ENCODE peak calls at places on chromosomes 3 and 15, in six cellular contexts. R is GM23338, Z is suprapubic skin, K is breast epithelium, P is upper lobe of left lung, S is stomach. U is an unnamed sample.

GRCh38 chr3:61583890-61584289 is 22.5 kb downstream of the PTPRG start:
- DNase-seq in R (no peak), Z (no peak), K (no peak), P (no peak), S (no peak), U (no peak)

GRCh38 chr3:46860381-46861292 is 2.6 kb downstream of the MYL3 start:
- DNase-seq in R (peak; percentile 61), Z (peak; percentile 74), K (no peak), P (peak; percentile 43), S (no peak), U (no peak)

GRCh38 chr15:60507596-60508424 is 28.9 kb upstream of the ICE2 start:
- DNase-seq in R (peak; percentile 79), Z (no peak), K (peak; percentile 39), P (no peak), S (peak; percentile 38), U (no peak)

GRCh38 chr3:30399394-30400181 is 206.8 kb upstream of the TGFBR2 start:
- DNase-seq in R (peak; percentile 21), Z (no peak), K (no peak), P (no peak), S (no peak), U (no peak)

GRCh38 chr3:87398226-87398774 is 121.9 kb upstream of the POU1F1 start:
- DNase-seq in R (no peak), Z (no peak), K (no peak), P (no peak), S (no peak), U (no peak)

GRCh38 chr3:112354642-112355333 is 21.8 kb downstream of the CD200 start:
- DNase-seq in R (peak; percentile 76), Z (no peak), K (no peak), P (no peak), S (no peak), U (no peak)

GRCh38 chr15:75069301-75069925 is 46.0 kb downstream of the PPCDC start:
- DNase-seq in R (no peak), Z (no peak), K (no peak), P (no peak), S (no peak), U (no peak)

GRCh38 chr15:98548172-98548971 is 100.0 kb upstream of the IGF1R start:
- DNase-seq in R (peak; percentile 92), Z (peak; percentile 91), K (peak; percentile 33), P (peak; percentile 93), S (peak; percentile 44), U (peak; percentile 42)

GRCh38 chr3:169152319-169152718 is 511.2 kb downstream of the MECOM start:
- DNase-seq in R (no peak), Z (no peak), K (no peak), P (no peak), S (peak; percentile 35), U (no peak)

GRCh38 chr3:54621181-54621580 is 306.7 kb downstream of the LRTM1 start:
- DNase-seq in R (no peak), Z (no peak), K (no peak), P (no peak), S (no peak), U (no peak)

GRCh38 chr3:27714692-27715453 is 7.2 kb downstream of the EOMES start:
- DNase-seq in R (peak; percentile 80), Z (no peak), K (no peak), P (peak; percentile 88), S (peak; percentile 58), U (no peak)

GRCh38 chr15:89195836-89196235 is 25.5 kb downstream of the RLBP1 start:
- DNase-seq in R (no peak), Z (no peak), K (no peak), P (no peak), S (no peak), U (no peak)

GRCh38 chr15:90227336-90227735 is 6.4 kb downstream of the CIB1 start:
- DNase-seq in R (no peak), Z (no peak), K (no peak), P (no peak), S (no peak), U (no peak)

GRCh38 chr3:107555359-107555758 is 32.6 kb downstream of the BBX start:
- DNase-seq in R (no peak), Z (no peak), K (no peak), P (no peak), S (no peak), U (no peak)

GRCh38 chr3:177776656-177777055 is 579.4 kb upstream of the TBL1XR1 start:
- DNase-seq in R (peak; percentile 8), Z (no peak), K (no peak), P (no peak), S (no peak), U (no peak)

GRCh38 chr3:78846688-78847087 is 921.1 kb downstream of the ROBO1 start:
- DNase-seq in R (no peak), Z (no peak), K (no peak), P (no peak), S (no peak), U (no peak)

GRCh38 chr3:73511555-73511954 is 113.2 kb downstream of the PDZRN3 start:
- DNase-seq in R (peak; percentile 42), Z (no peak), K (no peak), P (no peak), S (no peak), U (no peak)

GRCh38 chr15:71807691-71808091 is 2.7 kb upstream of the NR2E3 start:
- DNase-seq in R (peak; percentile 67), Z (no peak), K (no peak), P (no peak), S (no peak), U (no peak)

GRCh38 chr3:14143826-14144225 is 19.0 kb downstream of the TMEM43 start:
- DNase-seq in R (peak; percentile 21), Z (no peak), K (peak; percentile 84), P (no peak), S (no peak), U (peak; percentile 51)

GRCh38 chr3:49422379-49423248 is at the start of gene AMT:
- DNase-seq in R (peak; percentile 96), Z (no peak), K (no peak), P (peak; percentile 79), S (peak; percentile 57), U (no peak)

GRCh38 chr3:110944782-110945181 is 126.8 kb upstream of the NECTIN3 start:
- DNase-seq in R (no peak), Z (no peak), K (no peak), P (no peak), S (no peak), U (no peak)

GRCh38 chr15:73900129-73900712 is 26.0 kb upstream of the LOXL1 start:
- DNase-seq in R (no peak), Z (peak; percentile 71), K (no peak), P (peak; percentile 37), S (no peak), U (no peak)

GRCh38 chr3:138459619-138460535 is 25.5 kb downstream of the ESYT3 start:
- DNase-seq in R (no peak), Z (peak; percentile 52), K (no peak), P (peak; percentile 66), S (no peak), U (no peak)

GRCh38 chr15:100762913-100763627 is 116.6 kb upstream of the ALDH1A3 start:
- DNase-seq in R (no peak), Z (no peak), K (no peak), P (no peak), S (no peak), U (no peak)

GRCh38 chr3:12966847-12967750 is 106.1 kb downstream of the IQSEC1 start:
- DNase-seq in R (peak; percentile 56), Z (no peak), K (no peak), P (no peak), S (no peak), U (no peak)

GRCh38 chr15:88450125-88450798 is 16.9 kb downstream of the MRPL46 start:
- DNase-seq in R (peak; percentile 91), Z (no peak), K (no peak), P (no peak), S (peak; percentile 51), U (no peak)

GRCh38 chr3:70049761-70050160 is 50.2 kb downstream of the SAMMSON start:
- DNase-seq in R (peak; percentile 23), Z (no peak), K (no peak), P (no peak), S (no peak), U (no peak)

GRCh38 chr3:156643729-156644389 is 30.5 kb upstream of the TIPARP start:
- DNase-seq in R (peak; percentile 15), Z (no peak), K (no peak), P (no peak), S (no peak), U (peak; percentile 97)

GRCh38 chr15:101521563-101521962 is 32.1 kb upstream of the PCSK6 start:
- DNase-seq in R (no peak), Z (no peak), K (no peak), P (no peak), S (no peak), U (peak; percentile 82)

DNA sequence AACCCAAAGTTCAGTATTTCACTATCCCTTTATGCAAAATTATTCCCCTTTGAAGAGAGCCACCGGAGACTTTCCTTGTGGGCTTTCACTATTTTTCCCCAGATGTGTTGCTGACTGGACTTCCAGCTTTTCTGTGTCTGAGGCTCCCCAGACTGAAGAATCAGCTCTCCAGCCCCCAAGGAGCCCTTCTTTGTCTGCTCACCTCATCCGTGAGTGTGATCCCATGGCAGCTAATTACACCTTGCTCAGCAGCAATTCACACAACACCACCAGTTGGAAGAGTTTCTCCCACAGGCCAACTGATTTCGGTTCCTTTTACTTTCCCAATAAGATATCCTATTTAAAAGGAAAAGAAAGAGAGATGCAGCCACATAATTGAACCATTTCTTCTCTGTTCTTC is 249.5 kb upstream of the TRIM42 start:
- DNase-seq in R (no peak), Z (no peak), K (no peak), P (no peak), S (no peak), U (no peak)
- H3K27ac ChIP-seq in R (no peak overlapping the region), Z (no peak overlapping the region), K (no peak overlapping the region), P (no peak overlapping the region), S (no peak overlapping the region), U (no peak overlapping the region)

DNA sequence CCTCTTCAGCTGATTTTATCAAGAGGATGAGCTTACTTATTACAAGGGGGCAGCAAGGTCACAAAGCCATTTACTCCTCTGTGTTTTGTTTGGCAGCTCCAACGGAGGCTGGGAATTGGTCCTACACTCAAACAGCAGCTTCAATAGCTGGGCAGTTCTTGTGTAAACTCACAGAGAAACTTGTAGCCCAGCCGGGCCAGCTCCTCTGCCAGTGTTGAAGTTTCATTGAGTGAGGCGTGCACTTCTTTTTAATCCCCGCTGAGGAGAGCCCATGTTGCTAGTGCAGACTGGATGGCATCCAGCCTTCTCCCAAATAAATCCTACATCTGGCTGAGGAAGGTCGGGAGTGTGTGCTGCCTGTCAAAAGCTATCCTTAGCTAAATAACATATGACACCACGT is 59.5 kb downstream of the BFSP2 start:
- DNase-seq in R (no peak), Z (no peak), K (no peak), P (no peak), S (peak; percentile 49), U (no peak)
- TF ChIP-seq POLR2AphosphoS5 in R (no peak), Z (no peak), K (no peak), P (no peak), S (no peak), U (no peak)

GRCh38 chr3:184648726-184649125 is 63.1 kb downstream of the MAGEF1 start:
- DNase-seq in R (no peak), Z (no peak), K (no peak), P (no peak), S (no peak), U (no peak)
- H3K27ac ChIP-seq in R (no peak overlapping the region), Z (no peak overlapping the region), K (no peak overlapping the region), P (no peak overlapping the region), S (no peak overlapping the region), U (no peak overlapping the region)

DNA sequence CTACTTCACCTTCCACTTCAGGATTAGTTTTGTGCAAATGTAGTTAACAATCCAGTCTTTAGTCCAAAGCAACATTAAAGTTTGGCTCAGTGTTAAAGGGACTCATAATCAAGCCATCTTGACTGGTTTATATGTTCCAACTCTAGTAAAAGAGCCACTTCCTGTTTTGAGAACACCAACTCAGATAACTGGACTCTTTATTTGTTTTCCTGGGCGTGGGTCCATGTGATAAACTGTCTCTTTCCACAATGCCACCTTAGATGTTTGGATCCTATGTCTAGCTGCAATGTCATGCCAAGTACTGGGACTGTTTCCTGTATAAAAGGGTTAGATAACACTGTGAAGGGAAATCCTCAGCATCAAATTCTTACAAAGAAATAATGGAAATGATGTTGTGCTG is 545.0 kb downstream of the PYDC2 start:
- DNase-seq in R (no peak), Z (no peak), K (no peak), P (no peak), S (no peak), U (no peak)
- TF ChIP-seq POLR2AphosphoS5 in R (no peak), Z (no peak), K (no peak), P (no peak), S (no peak), U (no peak)

U was measured in HL-60.